ENCODE peak calls at places on chromosomes 12 and 14, in ten cellular contexts. S, C, T, E, L, F, A, O, B and D are unnamed samples. For H3K27me3, the result is how much of the 10 kb centered on the place peaks cover.

GRCh38 chr12:131132118-131132892 is 178.6 kb downstream of the ADGRD1 start:
- DNase-seq in S (peak), C (peak), T (peak), E (peak), L (no peak), F (peak), A (peak), O (peak), B (peak), D (peak)

GRCh38 chr12:45464699-45465098 is 248.8 kb downstream of the ANO6 start:
- DNase-seq in S (no peak), C (no peak), T (no peak), E (peak), L (no peak), F (peak), A (peak), O (peak), B (peak), D (no peak)

GRCh38 chr12:116040412-116040811 is 237.1 kb downstream of the MED13L start:
- DNase-seq in S (no peak), C (peak), T (no peak), E (no peak), L (peak), F (no peak), A (no peak), O (no peak), B (no peak), D (no peak)

GRCh38 chr12:97223419-97223818 is 239.2 kb upstream of the RMST start:
- DNase-seq in S (no peak), C (no peak), T (no peak), E (no peak), L (no peak), F (no peak), A (no peak), O (no peak), B (no peak), D (no peak)

GRCh38 chr12:12902036-12902435 is 10.7 kb downstream of the GPRC5A start:
- DNase-seq in S (no peak), C (peak), T (peak), E (no peak), L (peak), F (no peak), A (no peak), O (no peak), B (no peak), D (peak)

GRCh38 chr12:95004610-95005009 is 1.1 kb upstream of the NDUFA12 start:
- DNase-seq in S (no peak), C (peak), T (no peak), E (no peak), L (peak), F (no peak), A (no peak), O (no peak), B (no peak), D (no peak)

GRCh38 chr14:100295376-100296105 is 10.7 kb downstream of the SLC25A29 start:
- DNase-seq in S (peak), C (no peak), T (no peak), E (no peak), L (no peak), F (no peak), A (no peak), O (no peak), B (no peak), D (no peak)

GRCh38 chr12:34391771-34392581 is 369.7 kb downstream of the ALG10 start:
- DNase-seq in S (peak), C (no peak), T (no peak), E (peak), L (no peak), F (no peak), A (no peak), O (no peak), B (no peak), D (no peak)

GRCh38 chr12:67410667-67411067 is 141.5 kb downstream of the CAND1 start:
- DNase-seq in S (no peak), C (no peak), T (no peak), E (no peak), L (no peak), F (no peak), A (peak), O (no peak), B (no peak), D (no peak)

GRCh38 chr12:116160196-116160595 is 117.3 kb downstream of the MED13L start:
- DNase-seq in S (no peak), C (peak), T (no peak), E (no peak), L (peak), F (no peak), A (no peak), O (no peak), B (no peak), D (no peak)

GRCh38 chr12:11822071-11822818 is 172.8 kb downstream of the ETV6 start:
- DNase-seq in S (no peak), C (peak), T (no peak), E (no peak), L (peak), F (no peak), A (peak), O (peak), B (peak), D (peak)

GRCh38 chr12:16166563-16167470 is 110.7 kb downstream of the SLC15A5 start:
- DNase-seq in S (no peak), C (no peak), T (no peak), E (no peak), L (no peak), F (no peak), A (no peak), O (no peak), B (no peak), D (no peak)

GRCh38 chr14:95533391-95533821 is 1.4 kb upstream of the GLRX5 start:
- DNase-seq in S (no peak), C (peak), T (no peak), E (peak), L (peak), F (peak), A (no peak), O (peak), B (peak), D (peak)

GRCh38 chr14:67817750-67818438 is 1.5 kb upstream of the ZFYVE26 start:
- DNase-seq in S (no peak), C (no peak), T (no peak), E (peak), L (no peak), F (no peak), A (no peak), O (no peak), B (peak), D (no peak)

GRCh38 chr14:57390806-57391562 is 598 bp downstream of the NAA30 start:
- DNase-seq in S (peak), C (peak), T (no peak), E (peak), L (peak), F (peak), A (peak), O (peak), B (peak), D (no peak)

GRCh38 chr12:105986779-105987686 is 151.7 kb downstream of the NUAK1 start:
- DNase-seq in S (no peak), C (peak), T (no peak), E (no peak), L (peak), F (no peak), A (no peak), O (no peak), B (no peak), D (peak)

GRCh38 chr14:92632546-92633273 is 115.7 kb downstream of the LGMN start:
- DNase-seq in S (no peak), C (no peak), T (no peak), E (no peak), L (no peak), F (no peak), A (no peak), O (no peak), B (no peak), D (no peak)

GRCh38 chr12:102992297-102992696 is 34.8 kb downstream of the ASCL1 start:
- DNase-seq in S (no peak), C (no peak), T (no peak), E (no peak), L (no peak), F (no peak), A (no peak), O (no peak), B (no peak), D (no peak)

GRCh38 chr14:70576891-70577290 is 23.6 kb downstream of the MED6 start:
- DNase-seq in S (no peak), C (no peak), T (no peak), E (no peak), L (no peak), F (no peak), A (no peak), O (no peak), B (no peak), D (no peak)

GRCh38 chr14:70640938-70641547 is 673 bp upstream of the TTC9 start:
- DNase-seq in S (peak), C (peak), T (peak), E (no peak), L (peak), F (peak), A (peak), O (no peak), B (no peak), D (no peak)

GRCh38 chr12:115636546-115636945 is 640.9 kb downstream of the MED13L start:
- DNase-seq in S (no peak), C (no peak), T (no peak), E (no peak), L (peak), F (no peak), A (no peak), O (no peak), B (no peak), D (no peak)

GRCh38 chr14:99476864-99477263 is 3.8 kb downstream of the SETD3 start:
- DNase-seq in S (no peak), C (peak), T (no peak), E (no peak), L (peak), F (no peak), A (no peak), O (no peak), B (no peak), D (no peak)

GRCh38 chr12:87112946-87113345 is 856.8 kb upstream of the MGAT4C start:
- DNase-seq in S (no peak), C (peak), T (no peak), E (no peak), L (peak), F (no peak), A (no peak), O (no peak), B (no peak), D (no peak)

GRCh38 chr12:29242921-29243431 is 93.9 kb downstream of the FAR2 start:
- DNase-seq in S (peak), C (no peak), T (no peak), E (no peak), L (peak), F (no peak), A (no peak), O (peak), B (no peak), D (no peak)

GRCh38 chr12:49017764-49018281 is 753 bp downstream of the PRKAG1 start:
- DNase-seq in S (peak), C (peak), T (peak), E (no peak), L (peak), F (no peak), A (no peak), O (no peak), B (no peak), D (peak)

GRCh38 chr14:74476107-74476506 is 17.0 kb downstream of the NPC2 start:
- DNase-seq in S (no peak), C (no peak), T (no peak), E (no peak), L (no peak), F (no peak), A (peak), O (no peak), B (no peak), D (no peak)

GRCh38 chr12:51942501-51943000 is 8.9 kb upstream of the ACVR1B start:
- DNase-seq in S (no peak), C (no peak), T (no peak), E (no peak), L (no peak), F (no peak), A (no peak), O (no peak), B (no peak), D (no peak)

GRCh38 chr12:54051916-54052744 is 1.5 kb upstream of the HOXC4 start:
- DNase-seq in S (no peak), C (no peak), T (no peak), E (no peak), L (no peak), F (no peak), A (no peak), O (peak), B (no peak), D (no peak)

GRCh38 chr12:54052745-54053624 is 650 bp upstream of the HOXC4 start:
- DNase-seq in S (peak), C (no peak), T (no peak), E (peak), L (no peak), F (no peak), A (no peak), O (peak), B (no peak), D (no peak)

GRCh38 chr12:54055522-54055921 is 1.9 kb downstream of the HOXC4 start:
- DNase-seq in S (no peak), C (no peak), T (no peak), E (no peak), L (no peak), F (no peak), A (no peak), O (no peak), B (no peak), D (no peak)

GRCh38 chr12:54054442-54055332 is 1.1 kb downstream of the HOXC4 start:
- DNase-seq in S (no peak), C (no peak), T (no peak), E (no peak), L (no peak), F (no peak), A (no peak), O (peak), B (no peak), D (no peak)

DNA sequence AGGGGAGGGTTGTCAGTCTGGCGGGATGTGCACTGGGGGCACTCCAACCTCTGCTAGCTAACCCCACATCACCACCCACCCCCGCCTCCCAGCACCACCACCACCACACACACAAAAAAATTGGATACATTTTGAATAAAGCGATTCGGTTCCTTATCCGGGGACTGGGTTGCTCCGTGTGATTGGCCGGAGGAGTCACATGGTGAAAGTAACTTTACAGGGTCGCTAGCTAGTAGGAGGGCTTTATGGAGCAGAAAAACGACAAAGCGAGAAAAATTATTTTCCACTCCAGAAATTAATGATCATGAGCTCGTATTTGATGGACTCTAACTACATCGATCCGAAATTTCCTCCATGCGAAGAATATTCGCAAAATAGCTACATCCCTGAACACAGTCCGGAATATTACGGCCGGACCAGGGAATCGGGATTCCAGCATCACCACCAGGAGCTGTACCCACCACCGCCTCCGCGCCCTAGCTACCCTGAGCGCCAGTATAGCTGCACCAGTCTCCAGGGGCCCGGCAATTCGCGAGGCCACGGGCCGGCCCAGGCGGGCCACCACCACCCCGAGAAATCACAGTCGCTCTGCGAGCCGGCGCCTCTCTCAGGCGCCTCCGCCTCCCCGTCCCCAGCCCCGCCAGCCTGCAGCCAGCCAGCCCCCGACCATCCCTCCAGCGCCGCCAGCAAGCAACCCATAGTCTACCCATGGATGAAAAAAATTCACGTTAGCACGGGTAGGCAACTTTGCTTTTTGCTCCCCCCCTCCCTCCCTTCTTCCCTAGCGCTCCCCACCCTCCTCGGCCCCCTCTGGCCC is at the start of gene HOXC4:
- DNase-seq in S (peak), C (peak), T (no peak), E (peak), L (peak), F (no peak), A (peak), O (peak), B (no peak), D (no peak)
- H3K27me3 ChIP-seq in S (under half), C (half or more), T (under half), E (under half), L (under half), F (half or more), A (under half), O (under half), B (half or more), D (half or more)

DNA sequence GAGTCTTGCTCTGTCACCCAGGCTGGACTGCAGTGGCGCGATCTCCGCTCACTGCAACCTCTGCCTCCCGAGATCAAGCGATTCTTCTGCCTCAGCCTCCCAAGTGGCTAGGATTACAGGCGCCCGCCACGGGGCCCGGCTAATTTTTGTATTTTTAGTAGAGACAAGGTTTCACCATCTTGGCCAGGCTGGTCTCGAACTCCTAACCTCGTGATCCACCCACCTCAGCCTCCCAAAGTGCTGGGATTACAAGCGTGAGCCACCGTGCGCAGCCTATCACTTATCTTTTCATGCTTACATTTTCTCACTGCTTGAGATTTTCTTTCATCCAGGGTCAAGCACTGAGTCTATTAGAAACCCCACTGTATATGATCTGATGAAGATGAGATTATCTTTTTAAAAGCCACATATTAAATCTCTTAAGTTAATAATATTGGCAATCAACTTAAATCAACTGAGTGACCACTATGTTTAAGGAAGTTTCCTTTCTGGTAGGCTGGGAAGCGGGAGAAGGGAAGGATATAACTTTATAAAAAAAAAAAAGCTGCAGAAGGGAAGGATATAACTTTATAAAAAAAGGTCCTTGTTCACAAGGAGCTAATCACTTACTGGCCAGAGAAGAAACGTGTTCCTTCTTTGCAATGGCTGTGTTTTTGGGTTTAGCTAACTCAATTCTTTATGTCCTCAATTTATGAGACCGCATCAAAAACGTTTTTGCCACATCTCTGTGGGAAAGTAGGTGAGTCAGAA is 1.3 kb upstream of the MDM2 start:
- DNase-seq in S (no peak), C (no peak), T (no peak), E (no peak), L (no peak), F (no peak), A (no peak), O (no peak), B (no peak), D (no peak)
- H3K4me3 ChIP-seq in S (no peak), C (no peak), T (peak), E (peak), L (no peak), F (peak), A (no peak), O (no peak), B (peak), D (no peak)

GRCh38 chr14:91055016-91055415 is 5.4 kb downstream of the RPS6KA5 start:
- DNase-seq in S (no peak), C (no peak), T (no peak), E (no peak), L (no peak), F (no peak), A (no peak), O (no peak), B (no peak), D (no peak)

GRCh38 chr14:91056361-91056760 is 4.1 kb downstream of the RPS6KA5 start:
- DNase-seq in S (no peak), C (no peak), T (no peak), E (no peak), L (no peak), F (no peak), A (no peak), O (no peak), B (no peak), D (no peak)

GRCh38 chr14:91060472-91061308 is at the start of gene RPS6KA5:
- DNase-seq in S (peak), C (peak), T (peak), E (peak), L (peak), F (peak), A (peak), O (peak), B (peak), D (peak)

GRCh38 chr14:91059576-91060471 is 617 bp downstream of the RPS6KA5 start:
- DNase-seq in S (peak), C (no peak), T (peak), E (peak), L (no peak), F (peak), A (peak), O (peak), B (peak), D (peak)

GRCh38 chr14:91058017-91058675 is 2.3 kb downstream of the RPS6KA5 start:
- DNase-seq in S (no peak), C (no peak), T (no peak), E (no peak), L (peak), F (no peak), A (no peak), O (no peak), B (no peak), D (no peak)
- H3K27ac ChIP-seq in S (no peak), C (no peak), T (no peak), E (no peak), L (no peak), F (no peak), A (no peak), O (no peak), B (no peak), D (no peak)

DNA sequence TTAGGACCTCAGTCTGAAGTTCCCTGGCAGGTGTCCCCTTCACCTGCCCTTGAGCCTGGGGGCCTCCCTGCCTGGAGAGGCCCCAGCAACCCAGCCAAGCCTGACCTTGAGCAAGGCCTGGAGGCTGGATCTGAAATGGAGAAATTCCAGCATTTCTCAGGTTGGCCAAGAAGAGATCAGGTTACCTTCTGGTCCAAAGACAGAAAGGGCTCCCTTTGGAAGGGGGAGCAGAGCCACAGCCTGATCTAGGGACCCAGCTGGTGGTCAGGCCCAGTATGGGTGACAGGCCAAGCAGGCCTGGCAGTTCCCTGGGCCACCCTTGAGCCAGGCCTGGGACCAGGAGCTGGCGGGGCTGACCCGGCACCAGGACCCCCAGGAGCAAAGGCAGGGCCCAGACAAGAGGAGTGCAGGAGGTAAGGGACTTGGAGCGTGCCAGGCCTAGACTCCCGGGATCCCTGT is 82.8 kb downstream of the TNFAIP2 start:
- DNase-seq in S (no peak), C (no peak), T (peak), E (peak), L (no peak), F (no peak), A (peak), O (no peak), B (no peak), D (no peak)
- H3K27me3 ChIP-seq in S (under half), C (under half), T (under half), E (under half), L (under half), F (under half), A (under half), O (under half), B (under half), D (under half)

GRCh38 chr12:24398605-24399004 is 449.1 kb upstream of the SOX5 start:
- DNase-seq in S (no peak), C (peak), T (no peak), E (no peak), L (no peak), F (no peak), A (no peak), O (no peak), B (no peak), D (no peak)

GRCh38 chr12:24394246-24394645 is 444.8 kb upstream of the SOX5 start:
- DNase-seq in S (no peak), C (no peak), T (no peak), E (no peak), L (no peak), F (no peak), A (no peak), O (no peak), B (no peak), D (no peak)

GRCh38 chr12:24393105-24393504 is 443.6 kb upstream of the SOX5 start:
- DNase-seq in S (no peak), C (no peak), T (no peak), E (no peak), L (no peak), F (no peak), A (no peak), O (no peak), B (no peak), D (no peak)

GRCh38 chr12:24396266-24396665 is 446.8 kb upstream of the SOX5 start:
- DNase-seq in S (no peak), C (no peak), T (no peak), E (no peak), L (no peak), F (no peak), A (no peak), O (no peak), B (peak), D (no peak)
- H3K4me3 ChIP-seq in S (no peak), C (no peak), T (no peak), E (no peak), L (no peak), F (no peak), A (no peak), O (no peak), B (no peak), D (no peak)

GRCh38 chr12:42145552-42146215 is 1.0 kb upstream of the GXYLT1 start:
- DNase-seq in S (no peak), C (peak), T (no peak), E (no peak), L (no peak), F (peak), A (no peak), O (no peak), B (peak), D (no peak)
- H3K27ac ChIP-seq in S (no peak), C (no peak), T (no peak), E (no peak), L (no peak), F (peak), A (peak), O (no peak), B (no peak), D (no peak)